ENCODE peak calls at places on chromosomes 4 and X, in nine cellular contexts. S, G, M, X, E, B, L, T and V are unnamed samples.

GRCh38 chrX:120000490-120001246 is 57.1 kb upstream of the NKAP start:
- DNase-seq in S (peak), G (no peak), M (no peak), X (peak), E (no peak), B (no peak), L (no peak), T (no peak), V (no peak)

GRCh38 chr4:157048248-157048647 is 27.7 kb upstream of the GLRB start:
- DNase-seq in S (no peak), G (peak), M (no peak), X (peak), E (peak), B (no peak), L (peak), T (peak), V (no peak)

GRCh38 chr4:87911252-87911774 is 64.2 kb upstream of the SPP1 start:
- DNase-seq in S (no peak), G (no peak), M (no peak), X (peak), E (no peak), B (no peak), L (no peak), T (peak), V (no peak)

GRCh38 chr4:80407246-80407645 is 71.7 kb downstream of the CFAP299 start:
- DNase-seq in S (no peak), G (peak), M (no peak), X (peak), E (no peak), B (no peak), L (peak), T (peak), V (no peak)

GRCh38 chrX:71292669-71293379 is 8.7 kb upstream of the ITGB1BP2 start:
- DNase-seq in S (no peak), G (no peak), M (no peak), X (peak), E (no peak), B (no peak), L (no peak), T (peak), V (no peak)

GRCh38 chrX:42886519-42886918 is 108.6 kb upstream of the PPP1R2C start:
- DNase-seq in S (no peak), G (no peak), M (no peak), X (no peak), E (no peak), B (no peak), L (no peak), T (no peak), V (no peak)

GRCh38 chr4:65670331-65671031 is at the start of gene EPHA5:
- DNase-seq in S (peak), G (peak), M (peak), X (peak), E (peak), B (no peak), L (peak), T (peak), V (peak)

GRCh38 chrX:48989483-48989882 is 12.6 kb downstream of the GRIPAP1 start:
- DNase-seq in S (no peak), G (no peak), M (no peak), X (no peak), E (no peak), B (no peak), L (no peak), T (no peak), V (no peak)

GRCh38 chr4:78749972-78750727 is 26.0 kb upstream of the BMP2K start:
- DNase-seq in S (no peak), G (no peak), M (no peak), X (no peak), E (no peak), B (no peak), L (no peak), T (no peak), V (no peak)

GRCh38 chrX:46704767-46705386 is 54.0 kb downstream of the SLC9A7 start:
- DNase-seq in S (no peak), G (no peak), M (no peak), X (peak), E (no peak), B (no peak), L (no peak), T (no peak), V (no peak)

GRCh38 chrX:69988955-69989394 is 60.8 kb downstream of the AWAT2 start:
- DNase-seq in S (no peak), G (no peak), M (no peak), X (no peak), E (no peak), B (no peak), L (no peak), T (no peak), V (no peak)

GRCh38 chr4:4693258-4693657 is 151.4 kb upstream of the STX18 start:
- DNase-seq in S (no peak), G (no peak), M (no peak), X (peak), E (no peak), B (no peak), L (no peak), T (no peak), V (no peak)

GRCh38 chr4:87011340-87012034 is 76.7 kb downstream of the AFF1 start:
- DNase-seq in S (no peak), G (no peak), M (no peak), X (peak), E (no peak), B (no peak), L (no peak), T (peak), V (no peak)

GRCh38 chrX:19204623-19205022 is 82.4 kb upstream of the ADGRG2 start:
- DNase-seq in S (no peak), G (no peak), M (no peak), X (peak), E (no peak), B (no peak), L (no peak), T (peak), V (no peak)

GRCh38 chrX:63656871-63657580 is 128.0 kb downstream of the ARHGEF9 start:
- DNase-seq in S (no peak), G (no peak), M (no peak), X (peak), E (no peak), B (no peak), L (no peak), T (peak), V (no peak)

GRCh38 chr4:73828945-73829344 is 7.5 kb upstream of the CXCL6 start:
- DNase-seq in S (no peak), G (no peak), M (no peak), X (peak), E (no peak), B (no peak), L (no peak), T (peak), V (no peak)

GRCh38 chrX:44105228-44105913 is 132.2 kb upstream of the NDP start:
- DNase-seq in S (peak), G (no peak), M (peak), X (peak), E (no peak), B (no peak), L (no peak), T (no peak), V (no peak)

GRCh38 chr4:188780686-188781085 is 641.4 kb downstream of the TRIML1 start:
- DNase-seq in S (no peak), G (no peak), M (no peak), X (no peak), E (no peak), B (no peak), L (no peak), T (no peak), V (no peak)

GRCh38 chr4:48173055-48173991 is 39.3 kb upstream of the TXK start:
- DNase-seq in S (no peak), G (no peak), M (no peak), X (peak), E (no peak), B (no peak), L (no peak), T (peak), V (no peak)

GRCh38 chr4:119103263-119103662 is 32.4 kb upstream of the MYOZ2 start:
- DNase-seq in S (no peak), G (no peak), M (no peak), X (peak), E (no peak), B (no peak), L (no peak), T (peak), V (no peak)

GRCh38 chrX:40468033-40468979 is 112.5 kb upstream of the ATP6AP2 start:
- DNase-seq in S (peak), G (peak), M (peak), X (no peak), E (peak), B (no peak), L (no peak), T (peak), V (no peak)

GRCh38 chrX:119118780-119119395 is 8.7 kb downstream of the KIAA1210 start:
- DNase-seq in S (peak), G (peak), M (peak), X (peak), E (peak), B (peak), L (no peak), T (peak), V (peak)

GRCh38 chrX:118459494-118459893 is 36.1 kb upstream of the DOCK11 start:
- DNase-seq in S (no peak), G (no peak), M (peak), X (peak), E (no peak), B (no peak), L (no peak), T (peak), V (no peak)

GRCh38 chrX:20412871-20413486 is 146.3 kb upstream of the RPS6KA3 start:
- DNase-seq in S (no peak), G (peak), M (no peak), X (no peak), E (no peak), B (peak), L (no peak), T (no peak), V (no peak)

GRCh38 chr4:7719354-7720174 is 220.1 kb downstream of the AFAP1 start:
- DNase-seq in S (peak), G (peak), M (peak), X (peak), E (peak), B (no peak), L (no peak), T (peak), V (peak)

GRCh38 chr4:165402375-165402774 is 23.6 kb downstream of the CPE start:
- DNase-seq in S (no peak), G (no peak), M (no peak), X (no peak), E (no peak), B (no peak), L (no peak), T (no peak), V (no peak)

DNA sequence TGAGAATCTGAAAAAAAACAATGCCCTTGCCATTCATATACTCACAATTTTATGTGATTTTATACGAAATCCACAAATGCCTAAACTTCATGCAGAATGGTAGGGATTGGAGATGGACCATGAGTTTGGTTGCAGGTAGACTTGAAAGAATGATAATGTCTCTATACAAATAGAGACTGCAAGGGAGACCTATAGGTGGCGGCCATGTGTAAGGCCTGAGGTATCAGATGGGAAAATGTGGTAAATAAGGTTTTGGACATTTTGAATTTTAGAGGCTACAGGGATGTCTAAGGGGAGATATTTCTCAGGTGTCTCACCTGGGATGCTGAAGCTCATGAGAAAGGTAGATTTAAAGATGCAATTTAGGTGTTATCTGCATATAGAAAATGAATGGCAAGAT is 78.0 kb downstream of the GABRB1 start:
- DNase-seq in S (no peak), G (no peak), M (no peak), X (no peak), E (no peak), B (no peak), L (no peak), T (no peak), V (no peak)
- TF ChIP-seq CTCF in S (no peak), G (no peak), M (peak), X (no peak), E (no peak), B (no peak), L (no peak), T (no peak), V (no peak)

GRCh38 chrX:12080265-12080664 is 58.0 kb upstream of the FRMPD4 start:
- DNase-seq in S (no peak), G (peak), M (no peak), X (peak), E (no peak), B (no peak), L (no peak), T (peak), V (no peak)

DNA sequence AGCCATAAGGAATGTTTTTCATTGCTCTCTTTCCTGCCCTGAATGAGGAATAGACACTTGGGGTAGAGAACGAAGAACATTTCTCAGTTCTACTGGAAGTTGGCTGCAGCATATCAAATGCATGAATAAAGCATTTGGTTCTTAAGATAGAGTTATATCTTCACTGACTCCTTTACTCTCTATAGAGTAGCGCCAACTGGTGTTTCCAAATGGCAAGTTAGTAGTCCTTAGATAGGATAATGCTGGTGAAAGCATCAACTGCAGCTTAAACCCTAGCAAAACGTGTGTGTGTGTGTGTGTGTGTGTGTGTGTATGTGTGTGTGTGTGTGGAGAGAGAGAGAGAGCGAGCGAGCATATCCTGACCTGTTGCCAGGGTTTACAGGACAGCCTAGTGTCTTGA is 62.2 kb upstream of the FRMPD4 start:
- DNase-seq in S (no peak), G (no peak), M (no peak), X (peak), E (no peak), B (no peak), L (no peak), T (peak), V (no peak)
- TF ChIP-seq CTCF in S (no peak), G (no peak), M (no peak), X (no peak), E (no peak), B (no peak), L (no peak), T (no peak), V (no peak)

GRCh38 chr4:177339794-177340374 is 30.2 kb downstream of the NEIL3 start:
- DNase-seq in S (no peak), G (no peak), M (no peak), X (peak), E (no peak), B (no peak), L (no peak), T (peak), V (no peak)
- TF ChIP-seq CTCF in S (no peak), G (peak), M (peak), X (peak), E (peak), B (no peak), L (peak), T (peak), V (peak)

GRCh38 chr4:125085-125820 is 952 bp downstream of the ZNF718 start:
- DNase-seq in S (peak), G (peak), M (peak), X (peak), E (no peak), B (no peak), L (no peak), T (peak), V (no peak)
- TF ChIP-seq CTCF in S (no peak), G (no peak), M (no peak), X (no peak), E (no peak), B (no peak), L (no peak), T (no peak), V (no peak)

DNA sequence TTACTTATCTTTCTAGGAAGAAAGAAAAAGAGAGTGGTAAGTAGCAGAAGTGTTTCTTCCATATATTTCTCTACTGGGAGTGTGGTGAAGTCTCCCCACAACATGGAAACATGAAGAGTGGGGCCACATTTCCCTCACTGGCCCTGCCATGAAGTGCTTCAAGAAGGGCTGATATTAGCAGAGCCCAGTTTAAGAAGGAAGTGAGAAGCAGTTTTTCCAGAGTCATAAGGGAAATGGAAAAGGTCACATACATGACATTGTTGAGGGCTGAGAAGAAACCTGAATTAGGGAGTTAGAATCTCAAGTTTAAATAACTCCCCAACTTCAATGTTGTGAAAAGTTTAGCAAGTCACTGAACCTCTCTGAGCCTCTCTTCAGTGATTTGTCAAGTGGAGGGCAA is 171.9 kb upstream of the RBPJ start:
- DNase-seq in S (no peak), G (no peak), M (no peak), X (no peak), E (no peak), B (no peak), L (no peak), T (no peak), V (no peak)
- TF ChIP-seq CTCF in S (no peak), G (no peak), M (no peak), X (no peak), E (no peak), B (no peak), L (no peak), T (no peak), V (no peak)

GRCh38 chrX:16664059-16664458 is 14.1 kb downstream of the S100G start:
- DNase-seq in S (no peak), G (no peak), M (no peak), X (peak), E (no peak), B (no peak), L (no peak), T (peak), V (no peak)
- TF ChIP-seq CTCF in S (no peak), G (no peak), M (no peak), X (no peak), E (no peak), B (no peak), L (no peak), T (no peak), V (no peak)

GRCh38 chr4:109315818-109316217 is 13.4 kb upstream of the COL25A1 start:
- DNase-seq in S (no peak), G (no peak), M (no peak), X (peak), E (no peak), B (no peak), L (no peak), T (no peak), V (no peak)
- TF ChIP-seq CTCF in S (no peak), G (no peak), M (no peak), X (peak), E (no peak), B (no peak), L (no peak), T (no peak), V (peak)

GRCh38 chr4:84583871-84584373 is 995 bp downstream of the CDS1 start:
- DNase-seq in S (no peak), G (no peak), M (no peak), X (peak), E (no peak), B (no peak), L (no peak), T (peak), V (no peak)
- TF ChIP-seq CTCF in S (no peak), G (no peak), M (no peak), X (no peak), E (no peak), B (no peak), L (no peak), T (no peak), V (peak)

GRCh38 chr4:184163813-184164212 is 53.9 kb downstream of the ENPP6 start:
- DNase-seq in S (peak), G (peak), M (peak), X (peak), E (peak), B (no peak), L (no peak), T (peak), V (peak)
- TF ChIP-seq CTCF in S (peak), G (peak), M (peak), X (no peak), E (peak), B (no peak), L (peak), T (peak), V (peak)